ENCODE peak calls at places on chromosomes 2 and 18, in eight cellular contexts. One of them, this sample, is unnamed. For H3K4me1, the result is how much of the 10 kb centered on the place peaks cover.

GRCh38 chr2:227155395-227155794 is 8.6 kb downstream of the COL4A4 start:
- DNase-seq in fibroblast of lung: no peak
- DNase-seq in GM23248: peak
- DNase-seq in hepatocyte: no peak
- DNase-seq in endothelial cell of umbilical vein: no peak
- DNase-seq in keratinocyte: no peak
- DNase-seq in HCT116: no peak
- DNase-seq in astrocyte: no peak
- DNase-seq in this sample: no peak

GRCh38 chr2:216911886-216912285 is 52.0 kb upstream of the TNP1 start:
- DNase-seq in hepatocyte: no peak
- DNase-seq in keratinocyte: no peak
- DNase-seq in HCT116: no peak
- DNase-seq in GM23248: peak
- DNase-seq in astrocyte: peak
- DNase-seq in fibroblast of lung: peak
- DNase-seq in endothelial cell of umbilical vein: no peak
- DNase-seq in this sample: peak

GRCh38 chr2:45895477-45895876 is 244.0 kb downstream of the PRKCE start:
- DNase-seq in astrocyte: peak
- DNase-seq in fibroblast of lung: peak
- DNase-seq in GM23248: peak
- DNase-seq in hepatocyte: no peak
- DNase-seq in keratinocyte: no peak
- DNase-seq in HCT116: no peak
- DNase-seq in endothelial cell of umbilical vein: no peak
- DNase-seq in this sample: no peak

GRCh38 chr18:6923220-6923619 is 193.7 kb downstream of the ARHGAP28 start:
- DNase-seq in endothelial cell of umbilical vein: no peak
- DNase-seq in hepatocyte: no peak
- DNase-seq in keratinocyte: no peak
- DNase-seq in GM23248: no peak
- DNase-seq in HCT116: no peak
- DNase-seq in fibroblast of lung: no peak
- DNase-seq in astrocyte: no peak
- DNase-seq in this sample: no peak

GRCh38 chr2:164073053-164073757 is 337.4 kb upstream of the FIGN start:
- DNase-seq in HCT116: no peak
- DNase-seq in GM23248: peak
- DNase-seq in fibroblast of lung: peak
- DNase-seq in astrocyte: peak
- DNase-seq in keratinocyte: no peak
- DNase-seq in endothelial cell of umbilical vein: no peak
- DNase-seq in hepatocyte: no peak
- DNase-seq in this sample: no peak

GRCh38 chr2:30649278-30649677 is 158.0 kb downstream of the CAPN13 start:
- DNase-seq in hepatocyte: no peak
- DNase-seq in keratinocyte: no peak
- DNase-seq in GM23248: peak
- DNase-seq in fibroblast of lung: no peak
- DNase-seq in endothelial cell of umbilical vein: no peak
- DNase-seq in HCT116: no peak
- DNase-seq in astrocyte: no peak
- DNase-seq in this sample: no peak

GRCh38 chr2:65064728-65065552 is 8.7 kb downstream of the CEP68 start:
- DNase-seq in astrocyte: peak
- DNase-seq in GM23248: peak
- DNase-seq in fibroblast of lung: peak
- DNase-seq in keratinocyte: no peak
- DNase-seq in endothelial cell of umbilical vein: peak
- DNase-seq in hepatocyte: peak
- DNase-seq in HCT116: no peak
- DNase-seq in this sample: no peak

GRCh38 chr2:54457326-54458023 is 1.3 kb downstream of the SPTBN1 start:
- DNase-seq in astrocyte: no peak
- DNase-seq in hepatocyte: peak
- DNase-seq in fibroblast of lung: peak
- DNase-seq in endothelial cell of umbilical vein: peak
- DNase-seq in HCT116: no peak
- DNase-seq in keratinocyte: no peak
- DNase-seq in GM23248: peak
- DNase-seq in this sample: peak

GRCh38 chr2:240324312-240325005 is 111.0 kb upstream of the GPC1 start:
- DNase-seq in astrocyte: no peak
- DNase-seq in fibroblast of lung: no peak
- DNase-seq in hepatocyte: no peak
- DNase-seq in HCT116: no peak
- DNase-seq in GM23248: no peak
- DNase-seq in keratinocyte: no peak
- DNase-seq in endothelial cell of umbilical vein: no peak
- DNase-seq in this sample: no peak

GRCh38 chr2:112866128-112866835 is 29.7 kb upstream of the IL1B start:
- DNase-seq in hepatocyte: no peak
- DNase-seq in keratinocyte: no peak
- DNase-seq in HCT116: no peak
- DNase-seq in fibroblast of lung: no peak
- DNase-seq in endothelial cell of umbilical vein: no peak
- DNase-seq in GM23248: no peak
- DNase-seq in astrocyte: no peak
- DNase-seq in this sample: no peak

GRCh38 chr2:162123806-162124758 is 28.0 kb downstream of the GCG start:
- DNase-seq in GM23248: peak
- DNase-seq in astrocyte: no peak
- DNase-seq in fibroblast of lung: peak
- DNase-seq in endothelial cell of umbilical vein: peak
- DNase-seq in HCT116: peak
- DNase-seq in hepatocyte: peak
- DNase-seq in keratinocyte: no peak
- DNase-seq in this sample: no peak

GRCh38 chr2:166518634-166519390 is 24.8 kb upstream of the SCN7A start:
- DNase-seq in endothelial cell of umbilical vein: no peak
- DNase-seq in astrocyte: no peak
- DNase-seq in HCT116: no peak
- DNase-seq in keratinocyte: no peak
- DNase-seq in GM23248: no peak
- DNase-seq in fibroblast of lung: peak
- DNase-seq in hepatocyte: no peak
- DNase-seq in this sample: no peak

GRCh38 chr2:199469514-199470360 is 12.0 kb upstream of the SATB2 start:
- DNase-seq in HCT116: no peak
- DNase-seq in astrocyte: no peak
- DNase-seq in hepatocyte: no peak
- DNase-seq in GM23248: no peak
- DNase-seq in fibroblast of lung: no peak
- DNase-seq in endothelial cell of umbilical vein: no peak
- DNase-seq in keratinocyte: no peak
- DNase-seq in this sample: no peak

GRCh38 chr2:199470361-199470671 is 12.6 kb upstream of the SATB2 start:
- DNase-seq in fibroblast of lung: no peak
- DNase-seq in hepatocyte: no peak
- DNase-seq in keratinocyte: no peak
- DNase-seq in GM23248: no peak
- DNase-seq in endothelial cell of umbilical vein: no peak
- DNase-seq in astrocyte: no peak
- DNase-seq in HCT116: no peak
- DNase-seq in this sample: no peak

GRCh38 chr2:199471443-199472057 is 13.8 kb upstream of the SATB2 start:
- DNase-seq in endothelial cell of umbilical vein: peak
- DNase-seq in fibroblast of lung: peak
- DNase-seq in astrocyte: no peak
- DNase-seq in keratinocyte: no peak
- DNase-seq in hepatocyte: peak
- DNase-seq in HCT116: no peak
- DNase-seq in GM23248: peak
- DNase-seq in this sample: no peak

GRCh38 chr2:199468561-199469513 is 11.1 kb upstream of the SATB2 start:
- DNase-seq in HCT116: no peak
- DNase-seq in astrocyte: no peak
- DNase-seq in GM23248: no peak
- DNase-seq in endothelial cell of umbilical vein: no peak
- DNase-seq in fibroblast of lung: no peak
- DNase-seq in hepatocyte: peak
- DNase-seq in keratinocyte: no peak
- DNase-seq in this sample: no peak

DNA sequence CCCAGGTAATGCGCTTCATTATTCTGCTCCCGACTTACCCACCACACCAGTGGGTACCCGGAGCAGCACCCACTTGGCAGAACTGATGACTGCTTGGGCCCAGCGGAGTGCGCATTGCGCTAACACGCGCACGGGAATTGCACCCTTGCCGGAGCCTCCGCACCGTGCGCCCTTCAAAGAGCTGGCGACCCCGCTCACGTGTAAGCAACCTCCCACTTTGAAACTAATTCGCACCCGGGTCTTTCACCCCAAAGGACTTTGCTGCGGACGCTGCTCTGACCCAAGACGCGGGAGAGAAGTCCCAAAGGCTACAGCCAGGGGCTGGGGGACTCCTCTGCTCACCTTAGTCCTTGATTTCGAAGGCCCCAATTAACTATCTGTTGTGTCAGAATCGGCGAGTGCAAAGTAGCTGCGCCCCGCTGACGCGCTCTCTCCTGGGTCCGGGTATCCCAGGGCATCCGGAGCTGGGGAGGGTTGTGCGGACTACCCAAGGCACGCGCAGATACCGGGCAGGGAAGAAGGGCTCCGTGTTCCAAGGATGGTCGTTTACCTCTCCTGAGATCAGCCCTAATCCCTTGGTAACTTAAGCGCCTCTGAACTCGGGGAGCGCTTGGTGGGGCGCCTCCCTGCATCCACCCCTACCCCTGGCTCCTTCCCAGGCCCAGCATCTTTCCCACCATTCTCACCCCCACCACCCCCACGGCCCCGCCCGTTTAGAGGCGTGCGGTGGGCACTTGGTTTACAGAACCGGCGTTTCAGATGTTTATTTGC is 13.1 kb upstream of the SATB2 start:
- DNase-seq in endothelial cell of umbilical vein: no peak
- DNase-seq in hepatocyte: no peak
- DNase-seq in fibroblast of lung: no peak
- DNase-seq in GM23248: peak
- DNase-seq in keratinocyte: no peak
- DNase-seq in HCT116: no peak
- DNase-seq in astrocyte: no peak
- DNase-seq in this sample: no peak
- H3K4me2 ChIP-seq in endothelial cell of umbilical vein: no peak
- H3K4me2 ChIP-seq in hepatocyte: peak
- H3K4me2 ChIP-seq in fibroblast of lung: peak
- H3K4me2 ChIP-seq in GM23248: peak
- H3K4me2 ChIP-seq in keratinocyte: no peak
- H3K4me2 ChIP-seq in HCT116: peak
- H3K4me2 ChIP-seq in astrocyte: peak
- H3K4me2 ChIP-seq in this sample: no peak

GRCh38 chr2:219553168-219553417 is 9.3 kb downstream of the TMEM198 start:
- DNase-seq in keratinocyte: no peak
- DNase-seq in hepatocyte: no peak
- DNase-seq in GM23248: no peak
- DNase-seq in astrocyte: no peak
- DNase-seq in fibroblast of lung: no peak
- DNase-seq in endothelial cell of umbilical vein: no peak
- DNase-seq in HCT116: no peak
- DNase-seq in this sample: no peak

GRCh38 chr2:219553463-219553862 is 9.6 kb downstream of the TMEM198 start:
- DNase-seq in endothelial cell of umbilical vein: no peak
- DNase-seq in astrocyte: no peak
- DNase-seq in hepatocyte: no peak
- DNase-seq in fibroblast of lung: no peak
- DNase-seq in keratinocyte: no peak
- DNase-seq in HCT116: no peak
- DNase-seq in GM23248: no peak
- DNase-seq in this sample: no peak

GRCh38 chr2:219551412-219551811 is 7.6 kb downstream of the TMEM198 start:
- DNase-seq in keratinocyte: no peak
- DNase-seq in endothelial cell of umbilical vein: no peak
- DNase-seq in astrocyte: peak
- DNase-seq in fibroblast of lung: peak
- DNase-seq in HCT116: no peak
- DNase-seq in hepatocyte: peak
- DNase-seq in GM23248: peak
- DNase-seq in this sample: no peak

GRCh38 chr2:219551863-219552381 is 8.1 kb downstream of the TMEM198 start:
- DNase-seq in fibroblast of lung: no peak
- DNase-seq in astrocyte: no peak
- DNase-seq in endothelial cell of umbilical vein: no peak
- DNase-seq in keratinocyte: no peak
- DNase-seq in GM23248: no peak
- DNase-seq in hepatocyte: no peak
- DNase-seq in HCT116: no peak
- DNase-seq in this sample: no peak

GRCh38 chr2:219552382-219553167 is 8.7 kb downstream of the TMEM198 start:
- DNase-seq in GM23248: peak
- DNase-seq in keratinocyte: no peak
- DNase-seq in fibroblast of lung: peak
- DNase-seq in hepatocyte: peak
- DNase-seq in HCT116: peak
- DNase-seq in astrocyte: peak
- DNase-seq in endothelial cell of umbilical vein: peak
- DNase-seq in this sample: peak
- TF ChIP-seq EZH2 in GM23248: no peak
- TF ChIP-seq EZH2 in keratinocyte: no peak
- TF ChIP-seq EZH2 in fibroblast of lung: no peak
- TF ChIP-seq EZH2 in hepatocyte: no peak
- TF ChIP-seq EZH2 in HCT116: no peak
- TF ChIP-seq EZH2 in astrocyte: no peak
- TF ChIP-seq EZH2 in endothelial cell of umbilical vein: peak
- TF ChIP-seq EZH2 in this sample: no peak

DNA sequence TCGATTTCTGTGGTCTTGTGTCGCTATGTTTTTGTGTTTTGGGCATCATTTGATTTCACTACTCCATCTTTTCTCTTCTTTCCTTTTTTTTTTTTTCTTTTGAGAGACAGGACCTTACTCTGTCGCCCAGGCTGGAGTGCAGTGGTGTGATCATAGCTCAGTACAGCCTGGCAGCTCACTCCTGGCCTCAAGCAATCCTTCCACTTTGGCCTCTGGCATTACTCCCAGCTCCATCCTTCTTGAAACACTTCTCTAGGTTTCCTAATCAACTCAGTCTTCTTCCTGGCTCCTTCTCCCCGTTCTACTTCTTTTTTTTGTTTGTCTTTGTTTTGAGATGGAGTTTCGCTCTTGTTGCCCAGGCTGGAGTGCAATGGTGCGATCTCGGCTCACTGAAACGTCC is 26.5 kb downstream of the TCF23 start:
- DNase-seq in hepatocyte: no peak
- DNase-seq in keratinocyte: no peak
- DNase-seq in endothelial cell of umbilical vein: no peak
- DNase-seq in HCT116: no peak
- DNase-seq in GM23248: no peak
- DNase-seq in fibroblast of lung: no peak
- DNase-seq in astrocyte: no peak
- DNase-seq in this sample: no peak
- H3K4me1 ChIP-seq in hepatocyte: under half
- H3K4me1 ChIP-seq in keratinocyte: under half
- H3K4me1 ChIP-seq in endothelial cell of umbilical vein: under half
- H3K4me1 ChIP-seq in HCT116: under half
- H3K4me1 ChIP-seq in GM23248: under half
- H3K4me1 ChIP-seq in fibroblast of lung: under half
- H3K4me1 ChIP-seq in astrocyte: under half
- H3K4me1 ChIP-seq in this sample: under half

DNA sequence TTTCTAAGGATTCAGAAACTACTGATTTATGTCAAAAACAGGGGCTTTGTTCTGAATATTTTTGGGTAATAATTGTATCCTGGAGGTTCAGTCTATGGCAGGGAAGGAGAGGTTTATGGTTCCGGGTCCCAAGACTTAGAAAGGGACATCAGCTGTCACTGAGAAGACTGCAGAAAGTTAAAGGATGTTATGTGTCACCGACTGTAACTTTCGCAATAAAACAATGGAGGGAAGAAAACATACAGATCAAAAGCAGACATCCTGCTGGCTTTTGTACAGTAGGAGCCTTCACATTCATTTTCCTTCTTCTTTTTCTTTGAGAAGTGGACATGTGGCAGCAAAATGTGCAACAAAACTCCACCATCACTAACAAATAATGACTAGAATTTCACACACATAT is 900.7 kb upstream of the SOX11 start:
- DNase-seq in keratinocyte: no peak
- DNase-seq in fibroblast of lung: no peak
- DNase-seq in endothelial cell of umbilical vein: no peak
- DNase-seq in hepatocyte: no peak
- DNase-seq in astrocyte: no peak
- DNase-seq in GM23248: no peak
- DNase-seq in HCT116: no peak
- DNase-seq in this sample: no peak
- H3K4me2 ChIP-seq in keratinocyte: no peak
- H3K4me2 ChIP-seq in fibroblast of lung: no peak
- H3K4me2 ChIP-seq in endothelial cell of umbilical vein: no peak
- H3K4me2 ChIP-seq in hepatocyte: no peak
- H3K4me2 ChIP-seq in astrocyte: no peak
- H3K4me2 ChIP-seq in GM23248: no peak
- H3K4me2 ChIP-seq in HCT116: no peak
- H3K4me2 ChIP-seq in this sample: no peak